ENCODE peak calls at places on chromosomes 3 and 15, in five cellular contexts. G, S, J, Z and R are unnamed samples.

GRCh38 chr15:77021803-77022381 is 27.0 kb downstream of the PSTPIP1 start:
- DNase-seq in G (no peak), S (no peak), J (no peak), Z (no peak), R (no peak)

GRCh38 chr15:73518180-73518862 is 75.4 kb downstream of the REC114 start:
- DNase-seq in G (peak), S (no peak), J (no peak), Z (no peak), R (no peak)

GRCh38 chr3:52277071-52277964 is 1.1 kb downstream of the WDR82 start:
- DNase-seq in G (no peak), S (no peak), J (no peak), Z (peak), R (peak)

GRCh38 chr3:29314727-29315088 is 33.8 kb downstream of the RBMS3 start:
- DNase-seq in G (no peak), S (no peak), J (no peak), Z (no peak), R (no peak)

GRCh38 chr3:117553461-117553860 is 843.9 kb downstream of the TUSC7 start:
- DNase-seq in G (no peak), S (no peak), J (peak), Z (no peak), R (no peak)

GRCh38 chr3:156787926-156788663 is 38.1 kb upstream of the LEKR1 start:
- DNase-seq in G (no peak), S (peak), J (no peak), Z (peak), R (no peak)

GRCh38 chr15:42203891-42204290 is 4.2 kb downstream of the VPS39 start:
- DNase-seq in G (no peak), S (no peak), J (no peak), Z (no peak), R (no peak)

GRCh38 chr15:20407553-20407952 is 134.0 kb downstream of the GOLGA6L6 start:
- DNase-seq in G (no peak), S (no peak), J (no peak), Z (no peak), R (no peak)

GRCh38 chr3:30858894-30859389 is 35.5 kb downstream of the GADL1 start:
- DNase-seq in G (no peak), S (no peak), J (no peak), Z (no peak), R (no peak)

GRCh38 chr15:68565701-68566100 is 13.1 kb upstream of the CORO2B start:
- DNase-seq in G (no peak), S (no peak), J (no peak), Z (no peak), R (no peak)

GRCh38 chr3:4898454-4899313 is 80.6 kb upstream of the BHLHE40 start:
- DNase-seq in G (no peak), S (peak), J (peak), Z (peak), R (no peak)

GRCh38 chr15:100786139-100786531 is 93.5 kb upstream of the ALDH1A3 start:
- DNase-seq in G (no peak), S (no peak), J (no peak), Z (no peak), R (no peak)

GRCh38 chr15:100783760-100784492 is 95.7 kb upstream of the ALDH1A3 start:
- DNase-seq in G (no peak), S (no peak), J (no peak), Z (no peak), R (no peak)

GRCh38 chr15:100784493-100785180 is 95.0 kb upstream of the ALDH1A3 start:
- DNase-seq in G (no peak), S (no peak), J (no peak), Z (no peak), R (no peak)

GRCh38 chr15:100786901-100787566 is 92.6 kb upstream of the ALDH1A3 start:
- DNase-seq in G (no peak), S (no peak), J (no peak), Z (no peak), R (no peak)

GRCh38 chr15:100785181-100786138 is 94.2 kb upstream of the ALDH1A3 start:
- DNase-seq in G (no peak), S (no peak), J (peak), Z (no peak), R (no peak)
- TF ChIP-seq SRF in G (no peak), S (no peak), J (no peak), Z (no peak), R (no peak)

GRCh38 chr3:107001635-107002034 is 375.6 kb upstream of the CCDC54 start:
- DNase-seq in G (no peak), S (no peak), J (no peak), Z (no peak), R (no peak)
- TF ChIP-seq SRF in G (no peak), S (no peak), J (no peak), Z (no peak), R (no peak)

GRCh38 chr3:11001020-11001657 is 8.6 kb downstream of the SLC6A1 start:
- DNase-seq in G (no peak), S (no peak), J (no peak), Z (peak), R (peak)
- TF ChIP-seq SRF in G (no peak), S (no peak), J (no peak), Z (no peak), R (no peak)

GRCh38 chr3:113232367-113232766 is 21.0 kb downstream of the BOC start:
- DNase-seq in G (no peak), S (no peak), J (no peak), Z (no peak), R (no peak)
- TF ChIP-seq SRF in G (no peak), S (no peak), J (no peak), Z (no peak), R (no peak)

GRCh38 chr15:85045615-85046014 is 64.0 kb downstream of the PDE8A start:
- DNase-seq in G (no peak), S (no peak), J (no peak), Z (no peak), R (no peak)

GRCh38 chr15:85041230-85041629 is 59.6 kb downstream of the PDE8A start:
- DNase-seq in G (no peak), S (no peak), J (no peak), Z (no peak), R (no peak)

GRCh38 chr15:85047271-85047948 is 65.8 kb downstream of the PDE8A start:
- DNase-seq in G (no peak), S (no peak), J (no peak), Z (no peak), R (peak)

GRCh38 chr15:85044894-85045293 is 63.2 kb downstream of the PDE8A start:
- DNase-seq in G (no peak), S (no peak), J (no peak), Z (no peak), R (no peak)

DNA sequence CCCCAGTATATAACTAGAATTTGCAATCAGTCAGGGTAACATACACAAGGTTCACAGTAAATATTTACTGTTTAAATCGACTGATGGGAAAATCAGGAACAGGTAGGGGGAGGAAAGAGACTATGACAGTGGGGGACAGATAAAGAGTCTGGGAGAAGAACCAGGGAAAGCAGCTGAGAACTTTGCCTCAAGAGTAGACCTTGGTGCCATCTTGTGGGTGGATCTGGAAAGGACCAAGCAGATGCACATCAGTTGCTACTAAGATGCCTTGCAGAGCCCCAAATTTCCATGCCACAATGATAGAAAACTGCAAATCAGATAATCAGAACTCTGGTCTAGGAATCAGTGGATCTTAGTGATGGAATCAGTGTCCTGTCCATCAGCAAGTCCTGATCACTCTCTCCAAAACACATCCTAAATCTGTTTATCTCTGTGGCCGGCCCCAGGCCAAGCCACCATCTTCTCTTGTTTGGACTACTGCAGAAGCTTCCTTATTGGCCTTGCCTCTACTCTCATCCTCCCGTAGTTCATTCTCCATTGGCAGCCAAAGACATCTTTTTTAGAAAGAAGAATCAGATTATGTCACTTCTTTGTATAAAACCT is 62.7 kb downstream of the PDE8A start:
- DNase-seq in G (no peak), S (peak), J (peak), Z (no peak), R (peak)
- TF ChIP-seq SRF in G (no peak), S (no peak), J (no peak), Z (no peak), R (no peak)

GRCh38 chr3:129975332-129976090 is 991 bp downstream of the TRH start:
- DNase-seq in G (no peak), S (no peak), J (no peak), Z (no peak), R (no peak)
- TF ChIP-seq SRF in G (no peak), S (no peak), J (no peak), Z (no peak), R (no peak)

GRCh38 chr3:27900316-27900715 is 178.2 kb upstream of the EOMES start:
- DNase-seq in G (no peak), S (no peak), J (no peak), Z (no peak), R (no peak)
- TF ChIP-seq SRF in G (no peak), S (no peak), J (no peak), Z (no peak), R (no peak)